ENCODE peak calls at places on chromosomes 16 and 17, in eight cellular contexts. D, N, K, P, V, I, T and Y are unnamed samples.

GRCh38 chr17:40097931-40098845 is 2.2 kb downstream of the NR1D1 start:
- DNase-seq in I (peak), T (peak), V (peak), P (no peak), K (no peak), D (no peak), N (peak), Y (no peak)

GRCh38 chr17:82921426-82921825 is 81.6 kb upstream of the ZNF750 start:
- DNase-seq in P (no peak), D (no peak), K (no peak), V (no peak), T (no peak), N (no peak), I (no peak), Y (no peak)

GRCh38 chr17:82582709-82583108 is 63.2 kb downstream of the FOXK2 start:
- DNase-seq in T (no peak), V (no peak), P (no peak), N (no peak), K (no peak), D (no peak), I (no peak), Y (no peak)

GRCh38 chr16:72677662-72678447 is 370.1 kb downstream of the ZFHX3 start:
- DNase-seq in D (no peak), N (no peak), I (no peak), T (no peak), K (no peak), V (no peak), P (no peak), Y (peak)

GRCh38 chr16:57380671-57381462 is 8.6 kb downstream of the CX3CL1 start:
- DNase-seq in T (no peak), P (no peak), I (no peak), K (peak), D (no peak), V (no peak), N (no peak), Y (no peak)

GRCh38 chr16:88742896-88743605 is 36.7 kb downstream of the CTU2 start:
- DNase-seq in T (no peak), I (no peak), V (no peak), P (no peak), N (no peak), D (no peak), K (no peak), Y (no peak)

GRCh38 chr17:18957831-18958230 is 5.9 kb downstream of the SLC5A10 start:
- DNase-seq in K (no peak), T (no peak), N (no peak), V (no peak), P (no peak), D (no peak), I (no peak), Y (no peak)

GRCh38 chr16:84725481-84726078 is 25.8 kb downstream of the USP10 start:
- DNase-seq in N (no peak), I (no peak), T (no peak), D (no peak), P (no peak), V (no peak), K (no peak), Y (no peak)

GRCh38 chr17:28661635-28662526 is at the start of the genes SDF2 and SUPT6H:
- DNase-seq in V (peak), N (peak), P (peak), D (peak), K (peak), I (peak), T (peak), Y (peak)

GRCh38 chr17:2042355-2042929 is 620 bp downstream of the OVCA2 start:
- DNase-seq in P (no peak), K (no peak), I (no peak), T (no peak), D (no peak), V (no peak), N (peak), Y (peak)

GRCh38 chr17:27333410-27333980 is 39.6 kb downstream of the WSB1 start:
- DNase-seq in T (no peak), V (peak), N (no peak), D (no peak), P (no peak), K (no peak), I (no peak), Y (peak)

GRCh38 chr16:4954714-4955113 is 3.4 kb upstream of the SEC14L5 start:
- DNase-seq in V (no peak), N (no peak), K (no peak), D (no peak), T (no peak), I (no peak), P (no peak), Y (no peak)

GRCh38 chr16:64900029-64900428 is 221.8 kb downstream of the CDH11 start:
- DNase-seq in K (no peak), D (no peak), P (no peak), T (no peak), I (no peak), N (no peak), V (no peak), Y (no peak)

GRCh38 chr16:87484487-87485331 is 8.1 kb downstream of the ZCCHC14 start:
- DNase-seq in V (peak), D (no peak), P (no peak), T (no peak), N (no peak), I (no peak), K (no peak), Y (no peak)

GRCh38 chr17:79102214-79102613 is 27.6 kb downstream of the ENGASE start:
- DNase-seq in N (no peak), I (no peak), T (no peak), V (no peak), K (no peak), P (no peak), D (no peak), Y (no peak)

GRCh38 chr17:58329035-58329807 is 626 bp upstream of the TSPOAP1 start:
- DNase-seq in V (peak), T (no peak), D (no peak), N (no peak), P (no peak), I (no peak), K (no peak), Y (no peak)

GRCh38 chr16:6076631-6077030 is 979.0 kb upstream of the EEF2KMT start:
- DNase-seq in T (no peak), D (no peak), P (no peak), K (no peak), N (no peak), V (no peak), I (no peak), Y (no peak)

GRCh38 chr16:84340305-84341040 is 27.9 kb upstream of the ATP2C2 start:
- DNase-seq in I (no peak), N (no peak), P (no peak), T (no peak), D (no peak), K (no peak), V (no peak), Y (no peak)

GRCh38 chr16:74999683-75000480 is 1.1 kb downstream of the ZNRF1 start:
- DNase-seq in T (peak), I (no peak), D (peak), P (peak), N (peak), K (no peak), V (peak), Y (peak)

GRCh38 chr16:14309906-14310305 is 238.8 kb downstream of the MRTFB start:
- DNase-seq in T (no peak), K (no peak), N (peak), I (no peak), P (no peak), V (no peak), D (no peak), Y (no peak)

GRCh38 chr16:30904114-30904780 is 7.8 kb downstream of the CTF1 start:
- DNase-seq in K (no peak), D (no peak), P (no peak), V (no peak), T (no peak), N (no peak), I (no peak), Y (no peak)

GRCh38 chr16:785563-786535 is 2.3 kb downstream of the RPUSD1 start:
- DNase-seq in K (no peak), P (no peak), T (peak), I (no peak), N (peak), V (peak), D (peak), Y (no peak)

GRCh38 chr16:24858219-24859041 is 12.7 kb downstream of the SLC5A11 start:
- DNase-seq in V (peak), N (peak), I (no peak), D (no peak), T (peak), K (peak), P (no peak), Y (peak)

GRCh38 chr16:77789646-77790370 is 1.4 kb downstream of the VAT1L start:
- DNase-seq in N (no peak), P (no peak), V (no peak), T (no peak), I (no peak), K (no peak), D (no peak), Y (no peak)

GRCh38 chr17:12070561-12070960 is 49.9 kb downstream of the MAP2K4 start:
- DNase-seq in T (no peak), V (no peak), N (peak), P (no peak), K (peak), I (no peak), D (no peak), Y (peak)